ENCODE peak calls at places on chromosomes 12 and 14, in nine cellular contexts. E is MM.1S, T is OCI-LY7, V is PC-3, S is GM23248, A is hepatocyte, K is SK-N-SH, M is HCT116, O is Karpas-422. G is an unnamed sample.

GRCh38 chr14:53881161-53881846 is 75.3 kb downstream of the BMP4 start:
- DNase-seq in E (no peak), T (no peak), V (no peak), S (no peak), A (peak; percentile 39), K (no peak), M (no peak), O (no peak), G (no peak)

GRCh38 chr12:50110762-50111416 is 1.1 kb upstream of the COX14 start:
- DNase-seq in E (peak; percentile 92), T (peak; percentile 84), V (peak; percentile 22), S (peak; percentile 60), A (peak; percentile 70), K (no peak), M (no peak), O (peak; percentile 95), G (peak; percentile 84)

GRCh38 chr14:75401356-75401755 is 26.5 kb upstream of the JDP2 start:
- DNase-seq in E (no peak), T (no peak), V (no peak), S (peak; percentile 76), A (peak; percentile 66), K (no peak), M (no peak), O (no peak), G (no peak)

GRCh38 chr14:50795909-50796308 is 35.1 kb downstream of the NIN start:
- DNase-seq in E (no peak), T (no peak), V (no peak), S (no peak), A (no peak), K (no peak), M (no peak), O (no peak), G (no peak)

GRCh38 chr12:105748806-105749600 is 389.8 kb downstream of the NUAK1 start:
- DNase-seq in E (no peak), T (no peak), V (no peak), S (peak; percentile 81), A (peak; percentile 12), K (no peak), M (no peak), O (no peak), G (no peak)

GRCh38 chr14:104507443-104507842 is 72.1 kb upstream of the C14orf180 start:
- DNase-seq in E (no peak), T (no peak), V (no peak), S (no peak), A (no peak), K (peak; percentile 85), M (no peak), O (no peak), G (no peak)

GRCh38 chr12:57225680-57226190 is 3.8 kb upstream of the SHMT2 start:
- DNase-seq in E (no peak), T (no peak), V (no peak), S (no peak), A (no peak), K (no peak), M (no peak), O (peak; percentile 84), G (no peak)

GRCh38 chr12:47507221-47507620 is 198.6 kb downstream of the RPAP3 start:
- DNase-seq in E (no peak), T (no peak), V (no peak), S (peak; percentile 59), A (no peak), K (no peak), M (no peak), O (no peak), G (no peak)

GRCh38 chr12:49662998-49663843 is 39.9 kb downstream of the PRPF40B start:
- DNase-seq in E (peak; percentile 88), T (peak; percentile 94), V (peak; percentile 44), S (peak; percentile 84), A (peak; percentile 61), K (peak; percentile 50), M (no peak), O (peak; percentile 95), G (no peak)

GRCh38 chr12:101608301-101609133 is 13.7 kb downstream of the MYBPC1 start:
- DNase-seq in E (no peak), T (no peak), V (peak; percentile 75), S (no peak), A (peak; percentile 62), K (no peak), M (no peak), O (no peak), G (peak; percentile 94)

GRCh38 chr12:58914457-58914856 is 5.8 kb downstream of the LRIG3 start:
- DNase-seq in E (no peak), T (no peak), V (no peak), S (peak; percentile 9), A (no peak), K (no peak), M (no peak), O (no peak), G (no peak)

GRCh38 chr12:27277846-27278260 is 33.8 kb downstream of the STK38L start:
- DNase-seq in E (peak; percentile 55), T (no peak), V (peak; percentile 83), S (peak; percentile 88), A (peak; percentile 64), K (no peak), M (peak; percentile 6), O (no peak), G (peak; percentile 1)

GRCh38 chr14:24296341-24297157 is 3.0 kb downstream of the DHRS1 start:
- DNase-seq in E (peak; percentile 36), T (peak; percentile 76), V (peak; percentile 86), S (peak; percentile 94), A (peak; percentile 87), K (peak; percentile 77), M (no peak), O (peak; percentile 93), G (peak; percentile 43)

GRCh38 chr14:51368721-51369163 is 128.7 kb downstream of the TMX1 start:
- DNase-seq in E (no peak), T (no peak), V (no peak), S (peak; percentile 96), A (peak; percentile 14), K (no peak), M (no peak), O (no peak), G (no peak)

GRCh38 chr12:7859552-7859951 is 13.2 kb downstream of the SLC2A14 start:
- DNase-seq in E (no peak), T (no peak), V (no peak), S (peak; percentile 87), A (no peak), K (no peak), M (no peak), O (no peak), G (no peak)

GRCh38 chr14:102697125-102697900 is 79.9 kb upstream of the TRAF3 start:
- DNase-seq in E (no peak), T (no peak), V (peak; percentile 61), S (peak; percentile 7), A (peak; percentile 16), K (no peak), M (no peak), O (no peak), G (no peak)

GRCh38 chr12:121812921-121813896 is 9.4 kb downstream of the SETD1B start:
- DNase-seq in E (no peak), T (no peak), V (no peak), S (peak; percentile 63), A (no peak), K (no peak), M (no peak), O (no peak), G (no peak)

GRCh38 chr12:49673446-49674317 is 33.5 kb downstream of the FMNL3 start:
- DNase-seq in E (no peak), T (no peak), V (no peak), S (peak; percentile 98), A (peak; percentile 92), K (peak; percentile 89), M (no peak), O (no peak), G (peak; percentile 53)

DNA sequence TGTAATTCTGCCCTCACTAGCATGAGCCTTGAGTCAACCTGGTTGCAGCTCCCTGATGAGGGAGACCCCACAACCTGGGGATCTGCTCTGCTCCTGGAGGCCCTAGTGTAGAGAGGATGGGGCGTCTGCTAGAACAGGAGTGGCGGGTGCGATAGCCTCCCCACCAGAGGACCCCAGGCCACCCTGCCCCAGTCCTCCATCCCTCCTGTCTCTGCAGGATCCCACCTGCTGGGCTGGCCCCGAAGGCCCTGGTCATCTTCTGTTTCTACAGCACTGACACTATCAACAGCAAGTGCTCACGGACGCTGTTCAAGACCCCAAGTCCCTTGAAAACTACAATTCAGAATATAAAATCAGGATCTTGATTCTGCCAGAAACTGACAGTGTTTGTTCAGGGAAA is 15.2 kb downstream of the ANHX start:
- DNase-seq in E (no peak), T (no peak), V (no peak), S (no peak), A (no peak), K (no peak), M (no peak), O (no peak), G (no peak)
- H3K9me3 ChIP-seq in E (no peaks in the 10 kb centered on the region), T (no peaks in the 10 kb centered on the region), V (no peaks in the 10 kb centered on the region), S (no peaks in the 10 kb centered on the region), A (no peaks in the 10 kb centered on the region), K (no peaks in the 10 kb centered on the region), M (peaks cover 3% of the 10 kb centered on the region), O (peaks cover 34% of the 10 kb centered on the region), G (no peaks in the 10 kb centered on the region)

GRCh38 chr14:98458702-98459101 is 813.3 kb downstream of the BCL11B start:
- DNase-seq in E (no peak), T (no peak), V (no peak), S (no peak), A (no peak), K (no peak), M (no peak), O (no peak), G (no peak)
- H3K9me2 ChIP-seq in E (no peaks in the 10 kb centered on the region), T (no peaks in the 10 kb centered on the region), V (no peaks in the 10 kb centered on the region), S (no peaks in the 10 kb centered on the region), A (no peaks in the 10 kb centered on the region), K (no peaks in the 10 kb centered on the region), M (no peaks in the 10 kb centered on the region), O (no peaks in the 10 kb centered on the region), G (no peaks in the 10 kb centered on the region)

GRCh38 chr14:106686533-106686932 is 1160.2 kb downstream of the TMEM121 start:
- DNase-seq in E (no peak), T (no peak), V (no peak), S (no peak), A (no peak), K (no peak), M (no peak), O (no peak), G (no peak)
- H3K9me3 ChIP-seq in E (no peaks in the 10 kb centered on the region), T (peaks cover 3% of the 10 kb centered on the region), V (peaks cover 8% of the 10 kb centered on the region), S (no peaks in the 10 kb centered on the region), A (no peaks in the 10 kb centered on the region), K (no peaks in the 10 kb centered on the region), M (peaks cover 30% of the 10 kb centered on the region), O (peaks cover 2% of the 10 kb centered on the region), G (no peaks in the 10 kb centered on the region)

GRCh38 chr14:48553443-48553842 is 878.0 kb upstream of the MDGA2 start:
- DNase-seq in E (no peak), T (no peak), V (no peak), S (no peak), A (no peak), K (no peak), M (no peak), O (no peak), G (no peak)
- H3K9me2 ChIP-seq in E (no peaks in the 10 kb centered on the region), T (no peaks in the 10 kb centered on the region), V (no peaks in the 10 kb centered on the region), S (no peaks in the 10 kb centered on the region), A (no peaks in the 10 kb centered on the region), K (no peaks in the 10 kb centered on the region), M (no peaks in the 10 kb centered on the region), O (no peaks in the 10 kb centered on the region), G (no peaks in the 10 kb centered on the region)

GRCh38 chr12:17778242-17778641 is 311.8 kb downstream of the RERGL start:
- DNase-seq in E (no peak), T (no peak), V (peak; percentile 27), S (no peak), A (no peak), K (no peak), M (no peak), O (no peak), G (no peak)
- H3K9me3 ChIP-seq in E (no peaks in the 10 kb centered on the region), T (peaks cover 5% of the 10 kb centered on the region), V (no peaks in the 10 kb centered on the region), S (no peaks in the 10 kb centered on the region), A (no peaks in the 10 kb centered on the region), K (no peaks in the 10 kb centered on the region), M (no peaks in the 10 kb centered on the region), O (peaks cover 20% of the 10 kb centered on the region), G (no peaks in the 10 kb centered on the region)

GRCh38 chr14:22597771-22598098 is 365 bp upstream of the ABHD4 start:
- DNase-seq in E (no peak), T (no peak), V (no peak), S (peak; percentile 29), A (no peak), K (no peak), M (no peak), O (no peak), G (no peak)
- H3K9me2 ChIP-seq in E (no peaks in the 10 kb centered on the region), T (no peaks in the 10 kb centered on the region), V (no peaks in the 10 kb centered on the region), S (no peaks in the 10 kb centered on the region), A (no peaks in the 10 kb centered on the region), K (no peaks in the 10 kb centered on the region), M (no peaks in the 10 kb centered on the region), O (no peaks in the 10 kb centered on the region), G (no peaks in the 10 kb centered on the region)

G was measured in PC-9.